ENCODE peak calls at places on chromosomes 11 and 22, in ten cellular contexts. D, A, W, G, M, L, E, S, V and X are unnamed samples.

GRCh38 chr11:102478660-102479245 is 26.2 kb upstream of the TMEM123 start:
- DNase-seq in D (no peak), A (no peak), W (no peak), G (no peak), M (no peak), L (peak), E (peak), S (no peak), V (no peak), X (no peak)

GRCh38 chr11:58164389-58164788 is 24.5 kb upstream of the OR9Q2 start:
- DNase-seq in D (no peak), A (no peak), W (no peak), G (no peak), M (no peak), L (no peak), E (no peak), S (no peak), V (no peak), X (no peak)

GRCh38 chr11:68002943-68003845 is 703 bp downstream of the UNC93B1 start:
- DNase-seq in D (peak), A (no peak), W (no peak), G (no peak), M (no peak), L (no peak), E (peak), S (no peak), V (no peak), X (no peak)

GRCh38 chr22:49911881-49912625 is 6.2 kb downstream of the ALG12 start:
- DNase-seq in D (no peak), A (no peak), W (no peak), G (no peak), M (no peak), L (no peak), E (no peak), S (no peak), V (no peak), X (no peak)

GRCh38 chr11:66420671-66421476 is at the start of gene NPAS4:
- DNase-seq in D (peak), A (no peak), W (no peak), G (no peak), M (no peak), L (no peak), E (no peak), S (no peak), V (no peak), X (no peak)

GRCh38 chr11:116336540-116336939 is 436.2 kb downstream of the BUD13 start:
- DNase-seq in D (no peak), A (no peak), W (no peak), G (no peak), M (no peak), L (no peak), E (no peak), S (no peak), V (no peak), X (no peak)

GRCh38 chr22:48710410-48710809 is 1117.3 kb downstream of the BRD1 start:
- DNase-seq in D (no peak), A (no peak), W (no peak), G (no peak), M (no peak), L (no peak), E (no peak), S (no peak), V (no peak), X (no peak)

GRCh38 chr11:95418916-95419315 is 187.9 kb upstream of the SESN3 start:
- DNase-seq in D (no peak), A (no peak), W (no peak), G (no peak), M (no peak), L (no peak), E (no peak), S (no peak), V (no peak), X (no peak)

GRCh38 chr22:21047035-21047661 is 1.4 kb downstream of the LRRC74B start:
- DNase-seq in D (no peak), A (no peak), W (no peak), G (no peak), M (no peak), L (no peak), E (no peak), S (no peak), V (no peak), X (no peak)

GRCh38 chr11:316891-317291 is 3.1 kb downstream of the IFITM1 start:
- DNase-seq in D (no peak), A (no peak), W (no peak), G (no peak), M (no peak), L (no peak), E (no peak), S (no peak), V (no peak), X (no peak)

GRCh38 chr11:60343094-60343704 is 16.1 kb downstream of the MS4A6E start:
- DNase-seq in D (peak), A (no peak), W (peak), G (peak), M (peak), L (peak), E (no peak), S (no peak), V (peak), X (no peak)

GRCh38 chr11:128422576-128423370 is 164.6 kb downstream of the ETS1 start:
- DNase-seq in D (no peak), A (no peak), W (no peak), G (no peak), M (no peak), L (no peak), E (peak), S (no peak), V (no peak), X (no peak)

GRCh38 chr11:73359930-73360742 is 16.1 kb upstream of the RELT start:
- DNase-seq in D (peak), A (peak), W (peak), G (peak), M (peak), L (peak), E (no peak), S (no peak), V (peak), X (peak)